ENCODE peak calls at places on chromosome 14, in five cellular contexts. One of them, this sample, is unnamed.

GRCh38 chr14:38964630-38965029 is 138.4 kb downstream of the SEC23A start:
- DNase-seq in heart left ventricle: no peak
- DNase-seq in tibial nerve: no peak
- DNase-seq in A549: peak
- DNase-seq in spleen: no peak
- DNase-seq in this sample: no peak

GRCh38 chr14:58659846-58660245 is 22.1 kb downstream of the DACT1 start:
- DNase-seq in tibial nerve: peak
- DNase-seq in heart left ventricle: peak
- DNase-seq in spleen: no peak
- DNase-seq in A549: no peak
- DNase-seq in this sample: peak

GRCh38 chr14:48304729-48305128 is 629.3 kb upstream of the MDGA2 start:
- DNase-seq in spleen: no peak
- DNase-seq in A549: no peak
- DNase-seq in heart left ventricle: no peak
- DNase-seq in tibial nerve: no peak
- DNase-seq in this sample: no peak

GRCh38 chr14:78227466-78228077 is 57.4 kb downstream of the NRXN3 start:
- DNase-seq in spleen: no peak
- DNase-seq in tibial nerve: no peak
- DNase-seq in heart left ventricle: no peak
- DNase-seq in A549: peak
- DNase-seq in this sample: no peak

GRCh38 chr14:79597561-79597960 is 613.7 kb downstream of the DIO2 start:
- DNase-seq in spleen: no peak
- DNase-seq in A549: no peak
- DNase-seq in heart left ventricle: no peak
- DNase-seq in tibial nerve: no peak
- DNase-seq in this sample: no peak

GRCh38 chr14:55120466-55121144 is 8.4 kb upstream of the LGALS3 start:
- DNase-seq in heart left ventricle: no peak
- DNase-seq in spleen: no peak
- DNase-seq in A549: no peak
- DNase-seq in tibial nerve: no peak
- DNase-seq in this sample: no peak

GRCh38 chr14:78593949-78594348 is 423.8 kb downstream of the NRXN3 start:
- DNase-seq in tibial nerve: no peak
- DNase-seq in spleen: no peak
- DNase-seq in A549: no peak
- DNase-seq in heart left ventricle: no peak
- DNase-seq in this sample: no peak

GRCh38 chr14:99568567-99569560 is 35.1 kb downstream of the CCDC85C start:
- DNase-seq in spleen: no peak
- DNase-seq in tibial nerve: peak
- DNase-seq in A549: no peak
- DNase-seq in heart left ventricle: peak
- DNase-seq in this sample: peak

GRCh38 chr14:70096866-70097265 is 91.9 kb downstream of the SLC8A3 start:
- DNase-seq in A549: peak
- DNase-seq in spleen: no peak
- DNase-seq in tibial nerve: no peak
- DNase-seq in heart left ventricle: no peak
- DNase-seq in this sample: no peak

GRCh38 chr14:56855891-56856461 is 45.7 kb upstream of the OTX2 start:
- DNase-seq in tibial nerve: no peak
- DNase-seq in spleen: no peak
- DNase-seq in heart left ventricle: no peak
- DNase-seq in A549: no peak
- DNase-seq in this sample: no peak

GRCh38 chr14:49970474-49971147 is 77.7 kb downstream of the ARF6 start:
- DNase-seq in tibial nerve: peak
- DNase-seq in spleen: no peak
- DNase-seq in heart left ventricle: no peak
- DNase-seq in A549: no peak
- DNase-seq in this sample: no peak

GRCh38 chr14:68713782-68714181 is 79.1 kb downstream of the ZFP36L1 start:
- DNase-seq in spleen: no peak
- DNase-seq in A549: no peak
- DNase-seq in heart left ventricle: no peak
- DNase-seq in tibial nerve: no peak
- DNase-seq in this sample: no peak

GRCh38 chr14:79426103-79426755 is 785.1 kb downstream of the DIO2 start:
- DNase-seq in spleen: no peak
- DNase-seq in tibial nerve: no peak
- DNase-seq in heart left ventricle: no peak
- DNase-seq in A549: no peak
- DNase-seq in this sample: no peak

GRCh38 chr14:58060898-58061297 is 91.1 kb downstream of the ARMH4 start:
- DNase-seq in A549: no peak
- DNase-seq in heart left ventricle: no peak
- DNase-seq in tibial nerve: no peak
- DNase-seq in spleen: no peak
- DNase-seq in this sample: no peak

GRCh38 chr14:77347746-77348145 is 26.9 kb downstream of the GSTZ1 start:
- DNase-seq in spleen: no peak
- DNase-seq in A549: no peak
- DNase-seq in heart left ventricle: no peak
- DNase-seq in tibial nerve: no peak
- DNase-seq in this sample: no peak

GRCh38 chr14:76456200-76456599 is 80.3 kb downstream of the ESRRB start:
- DNase-seq in A549: peak
- DNase-seq in heart left ventricle: no peak
- DNase-seq in spleen: no peak
- DNase-seq in tibial nerve: peak
- DNase-seq in this sample: no peak

GRCh38 chr14:33996450-33996849 is 45.6 kb upstream of the EGLN3 start:
- DNase-seq in spleen: no peak
- DNase-seq in tibial nerve: no peak
- DNase-seq in A549: no peak
- DNase-seq in heart left ventricle: no peak
- DNase-seq in this sample: no peak

GRCh38 chr14:101823511-101824120 is 62.1 kb downstream of the PPP2R5C start:
- DNase-seq in spleen: no peak
- DNase-seq in tibial nerve: no peak
- DNase-seq in A549: no peak
- DNase-seq in heart left ventricle: peak
- DNase-seq in this sample: peak

GRCh38 chr14:49505026-49505766 is 81.0 kb downstream of the RPS29 start:
- DNase-seq in tibial nerve: no peak
- DNase-seq in A549: peak
- DNase-seq in spleen: no peak
- DNase-seq in heart left ventricle: no peak
- DNase-seq in this sample: no peak

GRCh38 chr14:100030441-100031153 is 34.6 kb upstream of the EVL start:
- DNase-seq in tibial nerve: no peak
- DNase-seq in heart left ventricle: no peak
- DNase-seq in spleen: no peak
- DNase-seq in A549: peak
- DNase-seq in this sample: no peak

GRCh38 chr14:36094963-36095362 is 81.6 kb downstream of the PTCSC3 start:
- DNase-seq in A549: no peak
- DNase-seq in heart left ventricle: no peak
- DNase-seq in spleen: no peak
- DNase-seq in tibial nerve: no peak
- DNase-seq in this sample: no peak

GRCh38 chr14:24578558-24578957 is 2.5 kb upstream of the CTSG start:
- DNase-seq in heart left ventricle: no peak
- DNase-seq in A549: no peak
- DNase-seq in tibial nerve: no peak
- DNase-seq in spleen: no peak
- DNase-seq in this sample: no peak

GRCh38 chr14:35362911-35363374 is 41.6 kb downstream of the NFKBIA start:
- DNase-seq in A549: no peak
- DNase-seq in tibial nerve: no peak
- DNase-seq in heart left ventricle: no peak
- DNase-seq in spleen: no peak
- DNase-seq in this sample: no peak

GRCh38 chr14:29810657-29811056 is 117.0 kb downstream of the PRKD1 start:
- DNase-seq in A549: no peak
- DNase-seq in heart left ventricle: no peak
- DNase-seq in tibial nerve: no peak
- DNase-seq in spleen: no peak
- DNase-seq in this sample: no peak

GRCh38 chr14:75521415-75522199 is 662 bp upstream of the BATF start:
- DNase-seq in spleen: no peak
- DNase-seq in A549: no peak
- DNase-seq in heart left ventricle: no peak
- DNase-seq in tibial nerve: no peak
- DNase-seq in this sample: no peak

GRCh38 chr14:68628605-68629310 is 164.1 kb downstream of the ZFP36L1 start:
- DNase-seq in heart left ventricle: no peak
- DNase-seq in tibial nerve: no peak
- DNase-seq in spleen: no peak
- DNase-seq in A549: no peak
- DNase-seq in this sample: no peak

GRCh38 chr14:24289649-24290283 is 9.8 kb downstream of the DHRS1 start:
- DNase-seq in heart left ventricle: no peak
- DNase-seq in A549: no peak
- DNase-seq in spleen: no peak
- DNase-seq in tibial nerve: no peak
- DNase-seq in this sample: no peak

GRCh38 chr14:78075610-78076277 is 94.4 kb upstream of the NRXN3 start:
- DNase-seq in A549: no peak
- DNase-seq in spleen: no peak
- DNase-seq in heart left ventricle: no peak
- DNase-seq in tibial nerve: peak
- DNase-seq in this sample: no peak

GRCh38 chr14:71371711-71372396 is 464.6 kb downstream of the PCNX1 start:
- DNase-seq in tibial nerve: no peak
- DNase-seq in heart left ventricle: no peak
- DNase-seq in A549: peak
- DNase-seq in spleen: no peak
- DNase-seq in this sample: no peak

GRCh38 chr14:50242566-50243288 is 11.3 kb upstream of the SOS2 start:
- DNase-seq in spleen: no peak
- DNase-seq in tibial nerve: no peak
- DNase-seq in heart left ventricle: no peak
- DNase-seq in A549: no peak
- DNase-seq in this sample: no peak

GRCh38 chr14:85856430-85856829 is 326.5 kb downstream of the FLRT2 start:
- DNase-seq in heart left ventricle: no peak
- DNase-seq in spleen: no peak
- DNase-seq in tibial nerve: no peak
- DNase-seq in A549: no peak
- DNase-seq in this sample: no peak

DNA sequence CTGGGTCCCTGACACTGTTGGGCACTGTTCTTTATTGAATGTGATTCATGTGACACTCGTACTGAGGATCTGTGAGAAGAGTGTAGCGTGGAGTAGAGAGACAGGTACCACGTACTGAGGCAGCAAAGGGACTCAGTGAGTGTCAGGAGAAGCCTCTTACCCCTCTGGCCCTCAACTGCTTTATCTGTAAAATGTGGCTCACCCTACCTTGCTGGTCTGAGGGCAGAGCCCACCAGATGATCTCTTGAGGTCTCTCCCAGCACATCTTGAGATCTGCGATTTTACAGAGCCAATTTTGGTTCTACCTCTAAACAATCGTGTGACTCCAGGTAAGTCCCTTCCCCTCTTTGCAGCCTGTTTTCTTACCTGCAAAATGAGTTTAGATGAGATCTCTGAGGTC is 3.1 kb downstream of the CEBPE start:
- DNase-seq in spleen: no peak
- DNase-seq in A549: no peak
- DNase-seq in heart left ventricle: no peak
- DNase-seq in tibial nerve: no peak
- DNase-seq in this sample: no peak
- H3K4me3 ChIP-seq in spleen: no peak
- H3K4me3 ChIP-seq in A549: no peak
- H3K4me3 ChIP-seq in heart left ventricle: no peak
- H3K4me3 ChIP-seq in tibial nerve: no peak
- H3K4me3 ChIP-seq in this sample: no peak

GRCh38 chr14:103332143-103332919 is 1.7 kb upstream of the EIF5 start:
- DNase-seq in spleen: no peak
- DNase-seq in tibial nerve: no peak
- DNase-seq in heart left ventricle: no peak
- DNase-seq in A549: peak
- DNase-seq in this sample: no peak

GRCh38 chr14:103334644-103335603 is 887 bp downstream of the EIF5 start:
- DNase-seq in tibial nerve: peak
- DNase-seq in A549: peak
- DNase-seq in spleen: peak
- DNase-seq in heart left ventricle: peak
- DNase-seq in this sample: peak

GRCh38 chr14:103336191-103336590 is 2.2 kb downstream of the EIF5 start:
- DNase-seq in spleen: no peak
- DNase-seq in tibial nerve: no peak
- DNase-seq in heart left ventricle: no peak
- DNase-seq in A549: no peak
- DNase-seq in this sample: no peak

GRCh38 chr14:103330536-103330935 is 3.5 kb upstream of the EIF5 start:
- DNase-seq in spleen: no peak
- DNase-seq in tibial nerve: no peak
- DNase-seq in A549: no peak
- DNase-seq in heart left ventricle: no peak
- DNase-seq in this sample: no peak

GRCh38 chr14:103333754-103334643 is at the start of gene EIF5:
- DNase-seq in tibial nerve: peak
- DNase-seq in heart left ventricle: peak
- DNase-seq in spleen: peak
- DNase-seq in A549: peak
- DNase-seq in this sample: peak
- TF ChIP-seq POLR2A in tibial nerve: peak
- TF ChIP-seq POLR2A in heart left ventricle: peak
- TF ChIP-seq POLR2A in spleen: peak
- TF ChIP-seq POLR2A in A549: peak
- TF ChIP-seq POLR2A in this sample: peak

GRCh38 chr14:105577339-105577861 is 51.0 kb downstream of the TMEM121 start:
- DNase-seq in heart left ventricle: no peak
- DNase-seq in tibial nerve: no peak
- DNase-seq in A549: no peak
- DNase-seq in spleen: peak
- DNase-seq in this sample: peak
- H3K4me3 ChIP-seq in heart left ventricle: no peak
- H3K4me3 ChIP-seq in tibial nerve: no peak
- H3K4me3 ChIP-seq in A549: no peak
- H3K4me3 ChIP-seq in spleen: no peak
- H3K4me3 ChIP-seq in this sample: no peak

GRCh38 chr14:52552063-52552988 is at the start of the genes GPR137C and TXNDC16:
- DNase-seq in spleen: peak
- DNase-seq in heart left ventricle: peak
- DNase-seq in tibial nerve: peak
- DNase-seq in A549: peak
- DNase-seq in this sample: peak

GRCh38 chr14:52551696-52552062 is 626 bp downstream of the TXNDC16 start:
- DNase-seq in heart left ventricle: no peak
- DNase-seq in A549: peak
- DNase-seq in spleen: no peak
- DNase-seq in tibial nerve: peak
- DNase-seq in this sample: no peak

GRCh38 chr14:52553671-52554575 is 1.3 kb downstream of the GPR137C start:
- DNase-seq in A549: peak
- DNase-seq in spleen: peak
- DNase-seq in tibial nerve: peak
- DNase-seq in heart left ventricle: peak
- DNase-seq in this sample: peak

GRCh38 chr14:52551205-52551604 is 1.1 kb downstream of the TXNDC16 start:
- DNase-seq in heart left ventricle: no peak
- DNase-seq in A549: no peak
- DNase-seq in spleen: no peak
- DNase-seq in tibial nerve: no peak
- DNase-seq in this sample: no peak

GRCh38 chr14:52553002-52553670 is 500 bp downstream of the GPR137C start:
- DNase-seq in tibial nerve: no peak
- DNase-seq in A549: no peak
- DNase-seq in heart left ventricle: peak
- DNase-seq in spleen: peak
- DNase-seq in this sample: peak
- TF ChIP-seq POLR2A in tibial nerve: no peak
- TF ChIP-seq POLR2A in A549: no peak
- TF ChIP-seq POLR2A in heart left ventricle: no peak
- TF ChIP-seq POLR2A in spleen: no peak
- TF ChIP-seq POLR2A in this sample: no peak